ENCODE peak calls at places on chromosomes 12 and 14, in nine cellular contexts. One of them, this sample, is unnamed.

GRCh38 chr12:64057706-64058105 is 164.4 kb downstream of the KICS2 start:
- DNase-seq in choroid plexus epithelial cell: no peak
- DNase-seq in anterior cingulate cortex: no peak
- DNase-seq in activated T-helper 1 cell treated with anti-CD3 and anti-CD28 coated beads, Interleukin-2, amount 50 U/mL, for 16 hours: no peak
- DNase-seq in amniotic stem cell: no peak
- DNase-seq in HFFc6: no peak
- DNase-seq in adrenal gland: no peak
- DNase-seq in HAP-1: no peak
- DNase-seq in GM20000: no peak
- DNase-seq in this sample: no peak

GRCh38 chr12:53744130-53744441 is 7.7 kb downstream of the CISTR start:
- DNase-seq in activated T-helper 1 cell treated with anti-CD3 and anti-CD28 coated beads, Interleukin-2, amount 50 U/mL, for 16 hours: no peak
- DNase-seq in choroid plexus epithelial cell: no peak
- DNase-seq in amniotic stem cell: no peak
- DNase-seq in HAP-1: no peak
- DNase-seq in adrenal gland: no peak
- DNase-seq in GM20000: no peak
- DNase-seq in HFFc6: no peak
- DNase-seq in anterior cingulate cortex: no peak
- DNase-seq in this sample: no peak

GRCh38 chr14:94485944-94486841 is 10.2 kb upstream of the SERPINA9 start:
- DNase-seq in amniotic stem cell: peak; percentile 45
- DNase-seq in GM20000: peak; percentile 73
- DNase-seq in choroid plexus epithelial cell: peak; percentile 59
- DNase-seq in adrenal gland: peak; percentile 56
- DNase-seq in HAP-1: peak; percentile 70
- DNase-seq in activated T-helper 1 cell treated with anti-CD3 and anti-CD28 coated beads, Interleukin-2, amount 50 U/mL, for 16 hours: peak; percentile 12
- DNase-seq in HFFc6: no peak
- DNase-seq in anterior cingulate cortex: peak; percentile 12
- DNase-seq in this sample: peak; percentile 75

GRCh38 chr14:68467425-68467824 is 325.4 kb downstream of the ZFP36L1 start:
- DNase-seq in adrenal gland: no peak
- DNase-seq in anterior cingulate cortex: no peak
- DNase-seq in GM20000: no peak
- DNase-seq in choroid plexus epithelial cell: no peak
- DNase-seq in HAP-1: no peak
- DNase-seq in amniotic stem cell: no peak
- DNase-seq in HFFc6: no peak
- DNase-seq in activated T-helper 1 cell treated with anti-CD3 and anti-CD28 coated beads, Interleukin-2, amount 50 U/mL, for 16 hours: no peak
- DNase-seq in this sample: no peak

GRCh38 chr14:22555573-22556011 is 33.4 kb downstream of the DAD1 start:
- DNase-seq in choroid plexus epithelial cell: no peak
- DNase-seq in adrenal gland: no peak
- DNase-seq in HAP-1: no peak
- DNase-seq in HFFc6: no peak
- DNase-seq in activated T-helper 1 cell treated with anti-CD3 and anti-CD28 coated beads, Interleukin-2, amount 50 U/mL, for 16 hours: peak; percentile 53
- DNase-seq in anterior cingulate cortex: no peak
- DNase-seq in GM20000: no peak
- DNase-seq in amniotic stem cell: no peak
- DNase-seq in this sample: no peak

GRCh38 chr12:128726866-128727265 is 96.9 kb downstream of the SLC15A4 start:
- DNase-seq in amniotic stem cell: no peak
- DNase-seq in adrenal gland: no peak
- DNase-seq in choroid plexus epithelial cell: no peak
- DNase-seq in HFFc6: no peak
- DNase-seq in activated T-helper 1 cell treated with anti-CD3 and anti-CD28 coated beads, Interleukin-2, amount 50 U/mL, for 16 hours: no peak
- DNase-seq in HAP-1: no peak
- DNase-seq in GM20000: no peak
- DNase-seq in anterior cingulate cortex: no peak
- DNase-seq in this sample: no peak

GRCh38 chr12:121065345-121065744 is 26.3 kb upstream of the OASL start:
- DNase-seq in HAP-1: no peak
- DNase-seq in amniotic stem cell: no peak
- DNase-seq in adrenal gland: no peak
- DNase-seq in HFFc6: no peak
- DNase-seq in choroid plexus epithelial cell: no peak
- DNase-seq in activated T-helper 1 cell treated with anti-CD3 and anti-CD28 coated beads, Interleukin-2, amount 50 U/mL, for 16 hours: no peak
- DNase-seq in GM20000: no peak
- DNase-seq in anterior cingulate cortex: no peak
- DNase-seq in this sample: no peak

GRCh38 chr12:67145692-67146091 is 123.5 kb upstream of the CAND1 start:
- DNase-seq in adrenal gland: no peak
- DNase-seq in GM20000: no peak
- DNase-seq in HFFc6: no peak
- DNase-seq in anterior cingulate cortex: no peak
- DNase-seq in choroid plexus epithelial cell: no peak
- DNase-seq in amniotic stem cell: no peak
- DNase-seq in activated T-helper 1 cell treated with anti-CD3 and anti-CD28 coated beads, Interleukin-2, amount 50 U/mL, for 16 hours: no peak
- DNase-seq in HAP-1: no peak
- DNase-seq in this sample: no peak

GRCh38 chr12:121776190-121777098 is 17.0 kb downstream of the RHOF start:
- DNase-seq in HFFc6: no peak
- DNase-seq in adrenal gland: peak; percentile 86
- DNase-seq in choroid plexus epithelial cell: peak; percentile 60
- DNase-seq in activated T-helper 1 cell treated with anti-CD3 and anti-CD28 coated beads, Interleukin-2, amount 50 U/mL, for 16 hours: peak; percentile 81
- DNase-seq in anterior cingulate cortex: no peak
- DNase-seq in amniotic stem cell: no peak
- DNase-seq in HAP-1: peak; percentile 38
- DNase-seq in GM20000: peak; percentile 90
- DNase-seq in this sample: peak; percentile 61

GRCh38 chr12:112574896-112575558 is 156.3 kb downstream of the PTPN11 start:
- DNase-seq in activated T-helper 1 cell treated with anti-CD3 and anti-CD28 coated beads, Interleukin-2, amount 50 U/mL, for 16 hours: no peak
- DNase-seq in GM20000: no peak
- DNase-seq in amniotic stem cell: no peak
- DNase-seq in HFFc6: no peak
- DNase-seq in anterior cingulate cortex: peak; percentile 5
- DNase-seq in adrenal gland: no peak
- DNase-seq in HAP-1: no peak
- DNase-seq in choroid plexus epithelial cell: no peak
- DNase-seq in this sample: no peak

GRCh38 chr14:50303744-50304471 is 8.1 kb downstream of the L2HGDH start:
- DNase-seq in HAP-1: no peak
- DNase-seq in amniotic stem cell: no peak
- DNase-seq in choroid plexus epithelial cell: peak; percentile 49
- DNase-seq in activated T-helper 1 cell treated with anti-CD3 and anti-CD28 coated beads, Interleukin-2, amount 50 U/mL, for 16 hours: no peak
- DNase-seq in GM20000: no peak
- DNase-seq in HFFc6: no peak
- DNase-seq in adrenal gland: peak; percentile 44
- DNase-seq in anterior cingulate cortex: no peak
- DNase-seq in this sample: no peak

GRCh38 chr14:101472518-101472849 is 88.8 kb upstream of the DIO3 start:
- DNase-seq in amniotic stem cell: no peak
- DNase-seq in activated T-helper 1 cell treated with anti-CD3 and anti-CD28 coated beads, Interleukin-2, amount 50 U/mL, for 16 hours: no peak
- DNase-seq in adrenal gland: no peak
- DNase-seq in choroid plexus epithelial cell: no peak
- DNase-seq in anterior cingulate cortex: no peak
- DNase-seq in HAP-1: no peak
- DNase-seq in GM20000: no peak
- DNase-seq in HFFc6: no peak
- DNase-seq in this sample: no peak

GRCh38 chr14:92039073-92039719 is 663 bp downstream of the TRIP11 start:
- DNase-seq in HFFc6: peak; percentile 62
- DNase-seq in HAP-1: peak; percentile 83
- DNase-seq in choroid plexus epithelial cell: peak; percentile 86
- DNase-seq in GM20000: peak; percentile 38
- DNase-seq in anterior cingulate cortex: no peak
- DNase-seq in activated T-helper 1 cell treated with anti-CD3 and anti-CD28 coated beads, Interleukin-2, amount 50 U/mL, for 16 hours: no peak
- DNase-seq in amniotic stem cell: peak; percentile 34
- DNase-seq in adrenal gland: peak; percentile 61
- DNase-seq in this sample: peak; percentile 80

GRCh38 chr12:119061208-119061796 is 80.0 kb downstream of the SRRM4 start:
- DNase-seq in anterior cingulate cortex: no peak
- DNase-seq in amniotic stem cell: no peak
- DNase-seq in choroid plexus epithelial cell: peak; percentile 38
- DNase-seq in activated T-helper 1 cell treated with anti-CD3 and anti-CD28 coated beads, Interleukin-2, amount 50 U/mL, for 16 hours: no peak
- DNase-seq in HFFc6: no peak
- DNase-seq in HAP-1: peak; percentile 9
- DNase-seq in adrenal gland: peak; percentile 59
- DNase-seq in GM20000: peak; percentile 24
- DNase-seq in this sample: peak; percentile 14

GRCh38 chr12:113397497-113398197 is 6.0 kb downstream of the SDS start:
- DNase-seq in amniotic stem cell: no peak
- DNase-seq in HAP-1: no peak
- DNase-seq in adrenal gland: no peak
- DNase-seq in GM20000: no peak
- DNase-seq in choroid plexus epithelial cell: no peak
- DNase-seq in activated T-helper 1 cell treated with anti-CD3 and anti-CD28 coated beads, Interleukin-2, amount 50 U/mL, for 16 hours: no peak
- DNase-seq in anterior cingulate cortex: no peak
- DNase-seq in HFFc6: no peak
- DNase-seq in this sample: no peak

GRCh38 chr12:124506145-124506831 is 61.1 kb downstream of the NCOR2 start:
- DNase-seq in HFFc6: no peak
- DNase-seq in HAP-1: no peak
- DNase-seq in adrenal gland: peak; percentile 79
- DNase-seq in anterior cingulate cortex: no peak
- DNase-seq in choroid plexus epithelial cell: peak; percentile 88
- DNase-seq in GM20000: no peak
- DNase-seq in activated T-helper 1 cell treated with anti-CD3 and anti-CD28 coated beads, Interleukin-2, amount 50 U/mL, for 16 hours: no peak
- DNase-seq in amniotic stem cell: no peak
- DNase-seq in this sample: peak; percentile 38

GRCh38 chr12:52975820-52976573 is 27.1 kb downstream of the KRT18 start:
- DNase-seq in activated T-helper 1 cell treated with anti-CD3 and anti-CD28 coated beads, Interleukin-2, amount 50 U/mL, for 16 hours: no peak
- DNase-seq in adrenal gland: no peak
- DNase-seq in HAP-1: no peak
- DNase-seq in amniotic stem cell: no peak
- DNase-seq in anterior cingulate cortex: no peak
- DNase-seq in GM20000: no peak
- DNase-seq in choroid plexus epithelial cell: peak; percentile 42
- DNase-seq in HFFc6: peak; percentile 68
- DNase-seq in this sample: peak; percentile 78

GRCh38 chr14:67137744-67138371 is 51.4 kb upstream of the GARIN2 start:
- DNase-seq in HAP-1: peak; percentile 61
- DNase-seq in adrenal gland: no peak
- DNase-seq in anterior cingulate cortex: no peak
- DNase-seq in activated T-helper 1 cell treated with anti-CD3 and anti-CD28 coated beads, Interleukin-2, amount 50 U/mL, for 16 hours: no peak
- DNase-seq in HFFc6: peak; percentile 29
- DNase-seq in amniotic stem cell: no peak
- DNase-seq in choroid plexus epithelial cell: peak; percentile 57
- DNase-seq in GM20000: peak; percentile 15
- DNase-seq in this sample: peak; percentile 18

GRCh38 chr14:92880851-92881250 is 42.1 kb upstream of the CHGA start:
- DNase-seq in amniotic stem cell: no peak
- DNase-seq in anterior cingulate cortex: no peak
- DNase-seq in HFFc6: peak; percentile 19
- DNase-seq in choroid plexus epithelial cell: peak; percentile 58
- DNase-seq in adrenal gland: peak; percentile 9
- DNase-seq in HAP-1: no peak
- DNase-seq in GM20000: no peak
- DNase-seq in activated T-helper 1 cell treated with anti-CD3 and anti-CD28 coated beads, Interleukin-2, amount 50 U/mL, for 16 hours: no peak
- DNase-seq in this sample: peak; percentile 16

GRCh38 chr12:88553941-88554658 is 26.2 kb downstream of the KITLG start:
- DNase-seq in adrenal gland: no peak
- DNase-seq in activated T-helper 1 cell treated with anti-CD3 and anti-CD28 coated beads, Interleukin-2, amount 50 U/mL, for 16 hours: no peak
- DNase-seq in choroid plexus epithelial cell: peak; percentile 97
- DNase-seq in anterior cingulate cortex: no peak
- DNase-seq in GM20000: no peak
- DNase-seq in amniotic stem cell: no peak
- DNase-seq in HAP-1: peak; percentile 90
- DNase-seq in HFFc6: peak; percentile 32
- DNase-seq in this sample: peak; percentile 71

GRCh38 chr14:51862839-51863235 is 2.4 kb downstream of the GNG2 start:
- DNase-seq in activated T-helper 1 cell treated with anti-CD3 and anti-CD28 coated beads, Interleukin-2, amount 50 U/mL, for 16 hours: no peak
- DNase-seq in choroid plexus epithelial cell: no peak
- DNase-seq in amniotic stem cell: no peak
- DNase-seq in HFFc6: no peak
- DNase-seq in adrenal gland: no peak
- DNase-seq in GM20000: no peak
- DNase-seq in anterior cingulate cortex: no peak
- DNase-seq in HAP-1: no peak
- DNase-seq in this sample: no peak

GRCh38 chr12:67428431-67428830 is 159.3 kb downstream of the CAND1 start:
- DNase-seq in activated T-helper 1 cell treated with anti-CD3 and anti-CD28 coated beads, Interleukin-2, amount 50 U/mL, for 16 hours: no peak
- DNase-seq in anterior cingulate cortex: no peak
- DNase-seq in adrenal gland: no peak
- DNase-seq in HFFc6: peak; percentile 23
- DNase-seq in HAP-1: no peak
- DNase-seq in GM20000: no peak
- DNase-seq in choroid plexus epithelial cell: no peak
- DNase-seq in amniotic stem cell: no peak
- DNase-seq in this sample: peak; percentile 44

GRCh38 chr14:75522224-75522764 is at the start of gene BATF:
- DNase-seq in amniotic stem cell: no peak
- DNase-seq in HAP-1: no peak
- DNase-seq in adrenal gland: no peak
- DNase-seq in choroid plexus epithelial cell: no peak
- DNase-seq in anterior cingulate cortex: no peak
- DNase-seq in activated T-helper 1 cell treated with anti-CD3 and anti-CD28 coated beads, Interleukin-2, amount 50 U/mL, for 16 hours: peak; percentile 65
- DNase-seq in HFFc6: no peak
- DNase-seq in GM20000: peak; percentile 72
- DNase-seq in this sample: no peak